ENCODE peak calls at places on chromosomes 16 and 17, in five cellular contexts. V is IMR-90, S is H1, U is mesenchymal stem cell, T is H9. P is an unnamed sample.

GRCh38 chr16:12184419-12184831 is 207.9 kb downstream of the SNX29 start:
- DNase-seq in V (no peak), U (no peak), T (no peak), S (no peak), P (no peak)

GRCh38 chr17:73520369-73520761 is 123.9 kb downstream of the SDK2 start:
- DNase-seq in S (no peak), U (no peak), T (no peak), V (no peak), P (no peak)

GRCh38 chr17:8745586-8746500 is 1.2 kb upstream of the CCDC42 start:
- DNase-seq in S (peak; percentile 93), V (peak; percentile 29), U (peak; percentile 48), T (peak; percentile 82), P (peak; percentile 80)

GRCh38 chr16:12141556-12141955 is 165.0 kb downstream of the SNX29 start:
- DNase-seq in U (no peak), V (peak; percentile 24), T (no peak), S (no peak), P (no peak)

GRCh38 chr16:57991551-57992059 is 8.9 kb downstream of the ZNF319 start:
- DNase-seq in U (no peak), T (no peak), V (no peak), S (no peak), P (no peak)

GRCh38 chr17:67156269-67157199 is 88.5 kb downstream of the HELZ start:
- DNase-seq in T (no peak), U (no peak), V (peak; percentile 14), S (no peak), P (no peak)

GRCh38 chr17:50200447-50201225 is 795 bp downstream of the COL1A1 start:
- DNase-seq in T (peak; percentile 96), U (peak; percentile 95), V (peak; percentile 82), S (peak; percentile 96), P (peak; percentile 90)

GRCh38 chr16:53090591-53091507 is 36.1 kb downstream of the CHD9 start:
- DNase-seq in V (peak; percentile 98), T (no peak), U (peak; percentile 57), S (no peak), P (no peak)

GRCh38 chr17:77779711-77780539 is 178.6 kb upstream of the TNRC6C start:
- DNase-seq in S (no peak), V (no peak), U (no peak), T (no peak), P (no peak)

GRCh38 chr17:5219536-5219935 is 15.1 kb downstream of the SCIMP start:
- DNase-seq in S (no peak), T (no peak), V (no peak), U (no peak), P (no peak)

GRCh38 chr17:76273435-76273921 is 8.3 kb downstream of the UBALD2 start:
- DNase-seq in S (no peak), V (no peak), T (no peak), U (peak; percentile 46), P (no peak)
- H4K91ac ChIP-seq in S (no peak overlapping the region), V (no peak overlapping the region), T (no peak overlapping the region), U (no peak overlapping the region), P (no peak overlapping the region)

DNA sequence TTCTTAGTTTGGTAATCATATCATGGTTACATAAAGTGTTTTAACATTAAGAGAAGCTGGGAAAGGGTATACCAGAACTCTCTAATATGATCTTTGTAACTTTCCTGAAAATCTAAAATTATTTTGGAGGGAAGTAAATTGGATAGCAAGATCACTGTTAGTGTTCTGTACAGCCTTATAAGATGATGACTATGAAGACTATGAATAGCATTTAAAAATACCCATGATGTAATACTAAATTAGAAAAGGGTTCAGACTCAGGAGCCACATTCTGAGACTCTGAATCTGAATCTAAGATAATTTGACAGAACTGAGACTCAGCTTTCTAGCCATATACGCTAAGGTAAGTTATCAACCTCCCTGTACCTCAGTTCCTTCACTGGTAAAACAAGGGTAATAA is 208.0 kb upstream of the C17orf78 start:
- DNase-seq in T (no peak), U (no peak), V (no peak), S (no peak), P (no peak)
- H4K91ac ChIP-seq in T (no peak overlapping the region), U (no peak overlapping the region), V (no peak overlapping the region), S (no peak overlapping the region), P (no peak overlapping the region)

GRCh38 chr17:80779961-80780380 is 211.7 kb upstream of the CHMP6 start:
- DNase-seq in V (peak; percentile 82), T (no peak), S (no peak), U (peak; percentile 94), P (no peak)
- H4K91ac ChIP-seq in V (peak overlapping the region; percentile 77), T (no peak overlapping the region), S (no peak overlapping the region), U (peak overlapping the region; percentile 76), P (no peak overlapping the region)

DNA sequence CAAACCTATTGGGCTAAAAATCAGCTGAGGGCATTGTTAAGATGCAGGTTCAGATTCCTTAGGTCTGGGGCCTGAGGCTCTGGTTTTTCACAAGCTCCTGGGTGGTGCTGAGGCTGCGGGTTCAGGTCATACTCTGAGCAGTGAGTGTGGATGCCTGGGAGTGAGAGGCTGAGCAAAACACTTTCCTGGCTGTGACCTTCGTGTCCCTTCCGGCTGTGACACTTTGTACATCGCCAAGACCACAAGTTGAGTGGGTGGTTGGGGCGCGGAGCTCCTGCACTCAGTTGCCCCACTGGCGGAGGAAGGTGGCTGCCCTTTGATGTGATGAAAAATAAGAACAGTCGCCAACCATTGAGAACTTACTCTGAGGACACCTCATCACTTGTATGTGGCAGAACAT is 24.8 kb downstream of the CCR7 start:
- DNase-seq in U (no peak), S (no peak), V (no peak), T (no peak), P (no peak)
- H4K91ac ChIP-seq in U (no peak overlapping the region), S (no peak overlapping the region), V (peak overlapping the region; percentile 100), T (no peak overlapping the region), P (no peak overlapping the region)

DNA sequence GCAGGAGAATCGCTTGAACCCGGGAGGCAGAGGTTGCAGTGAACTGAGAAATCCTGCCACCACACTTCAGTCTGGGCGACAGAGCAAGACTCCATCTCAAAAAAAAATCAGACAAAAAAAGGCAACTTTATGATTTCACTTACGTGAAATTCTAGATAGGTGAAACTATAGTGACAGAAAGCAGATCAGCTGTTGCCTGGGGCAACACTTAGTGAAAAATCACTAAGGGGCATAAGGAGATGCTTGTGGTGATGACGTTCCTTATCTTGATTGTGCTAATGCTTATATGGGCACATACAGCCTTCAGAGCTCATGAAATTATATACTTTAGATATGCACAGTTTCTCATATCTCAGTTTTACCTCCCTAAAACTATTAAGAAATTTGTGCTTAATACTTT is 41.6 kb upstream of the SLC5A10 start:
- DNase-seq in T (no peak), U (no peak), V (no peak), S (no peak), P (no peak)
- H4K91ac ChIP-seq in T (no peak overlapping the region), U (no peak overlapping the region), V (no peak overlapping the region), S (no peak overlapping the region), P (no peak overlapping the region)

GRCh38 chr16:87794485-87795078 is 28.8 kb upstream of the KLHDC4 start:
- DNase-seq in U (no peak), S (no peak), T (no peak), V (no peak), P (no peak)
- H4K91ac ChIP-seq in U (no peak overlapping the region), S (no peak overlapping the region), T (no peak overlapping the region), V (no peak overlapping the region), P (no peak overlapping the region)